ENCODE peak calls at places on chromosomes 11 and 22, in six cellular contexts. One of them, this sample, is unnamed.

GRCh38 chr11:44267366-44268072 is 42.4 kb downstream of the ALX4 start:
- DNase-seq in neural progenitor cell: no peak
- DNase-seq in MM.1S: no peak
- DNase-seq in PC-3: no peak
- DNase-seq in HCT116: no peak
- DNase-seq in SK-N-SH: no peak
- DNase-seq in this sample: no peak

GRCh38 chr11:110123003-110123402 is 29.8 kb downstream of the ZC3H12C start:
- DNase-seq in PC-3: no peak
- DNase-seq in SK-N-SH: no peak
- DNase-seq in neural progenitor cell: no peak
- DNase-seq in MM.1S: no peak
- DNase-seq in HCT116: no peak
- DNase-seq in this sample: peak; percentile 53

GRCh38 chr22:18947905-18948304 is 11.8 kb upstream of the PRODH start:
- DNase-seq in PC-3: no peak
- DNase-seq in MM.1S: no peak
- DNase-seq in HCT116: no peak
- DNase-seq in SK-N-SH: no peak
- DNase-seq in neural progenitor cell: no peak
- DNase-seq in this sample: no peak

GRCh38 chr22:46963672-46964545 is 201.5 kb downstream of the TBC1D22A start:
- DNase-seq in SK-N-SH: no peak
- DNase-seq in HCT116: no peak
- DNase-seq in PC-3: no peak
- DNase-seq in neural progenitor cell: no peak
- DNase-seq in MM.1S: no peak
- DNase-seq in this sample: no peak

GRCh38 chr11:79208126-79208525 is 232.7 kb downstream of the TENM4 start:
- DNase-seq in HCT116: no peak
- DNase-seq in SK-N-SH: no peak
- DNase-seq in MM.1S: no peak
- DNase-seq in PC-3: no peak
- DNase-seq in neural progenitor cell: no peak
- DNase-seq in this sample: no peak

GRCh38 chr11:58567889-58568512 is 7.7 kb downstream of the LPXN start:
- DNase-seq in neural progenitor cell: peak; percentile 71
- DNase-seq in PC-3: peak; percentile 87
- DNase-seq in SK-N-SH: peak; percentile 52
- DNase-seq in MM.1S: peak; percentile 75
- DNase-seq in HCT116: peak; percentile 51
- DNase-seq in this sample: peak; percentile 74

GRCh38 chr11:17513853-17514252 is 30.4 kb downstream of the USH1C start:
- DNase-seq in PC-3: no peak
- DNase-seq in HCT116: no peak
- DNase-seq in SK-N-SH: no peak
- DNase-seq in neural progenitor cell: no peak
- DNase-seq in MM.1S: no peak
- DNase-seq in this sample: peak; percentile 47

GRCh38 chr11:127806486-127806885 is 780.9 kb downstream of the ETS1 start:
- DNase-seq in PC-3: no peak
- DNase-seq in HCT116: no peak
- DNase-seq in MM.1S: no peak
- DNase-seq in neural progenitor cell: no peak
- DNase-seq in SK-N-SH: no peak
- DNase-seq in this sample: no peak

GRCh38 chr11:117815262-117815803 is 9.2 kb downstream of the FXYD2 start:
- DNase-seq in SK-N-SH: no peak
- DNase-seq in HCT116: no peak
- DNase-seq in MM.1S: peak; percentile 87
- DNase-seq in PC-3: no peak
- DNase-seq in neural progenitor cell: no peak
- DNase-seq in this sample: no peak

GRCh38 chr11:94924074-94925031 is 49.0 kb downstream of the CWC15 start:
- DNase-seq in HCT116: no peak
- DNase-seq in neural progenitor cell: no peak
- DNase-seq in MM.1S: no peak
- DNase-seq in PC-3: no peak
- DNase-seq in SK-N-SH: peak; percentile 54
- DNase-seq in this sample: no peak

GRCh38 chr11:27627979-27628378 is 72.3 kb downstream of the BDNF start:
- DNase-seq in SK-N-SH: no peak
- DNase-seq in neural progenitor cell: no peak
- DNase-seq in PC-3: no peak
- DNase-seq in HCT116: no peak
- DNase-seq in MM.1S: no peak
- DNase-seq in this sample: no peak

GRCh38 chr11:46913484-46913883 is 4.9 kb downstream of the LRP4 start:
- DNase-seq in PC-3: no peak
- DNase-seq in HCT116: no peak
- DNase-seq in SK-N-SH: no peak
- DNase-seq in MM.1S: no peak
- DNase-seq in neural progenitor cell: peak; percentile 41
- DNase-seq in this sample: no peak

GRCh38 chr11:108788565-108789199 is 123.8 kb downstream of the DDX10 start:
- DNase-seq in SK-N-SH: no peak
- DNase-seq in neural progenitor cell: peak; percentile 35
- DNase-seq in PC-3: peak; percentile 63
- DNase-seq in HCT116: peak; percentile 21
- DNase-seq in MM.1S: peak; percentile 30
- DNase-seq in this sample: peak; percentile 57

GRCh38 chr11:62831520-62832345 is at the start of gene STX5:
- DNase-seq in neural progenitor cell: peak; percentile 99
- DNase-seq in HCT116: peak; percentile 97
- DNase-seq in MM.1S: peak; percentile 98
- DNase-seq in PC-3: peak; percentile 99
- DNase-seq in SK-N-SH: peak; percentile 96
- DNase-seq in this sample: peak; percentile 100

GRCh38 chr11:124941703-124942102 is 5.9 kb upstream of the HEPACAM start:
- DNase-seq in HCT116: no peak
- DNase-seq in MM.1S: no peak
- DNase-seq in SK-N-SH: no peak
- DNase-seq in PC-3: no peak
- DNase-seq in neural progenitor cell: no peak
- DNase-seq in this sample: no peak

GRCh38 chr22:48869161-48869560 is 958.5 kb downstream of the BRD1 start:
- DNase-seq in neural progenitor cell: no peak
- DNase-seq in PC-3: no peak
- DNase-seq in HCT116: no peak
- DNase-seq in SK-N-SH: no peak
- DNase-seq in MM.1S: no peak
- DNase-seq in this sample: no peak
- TF ChIP-seq EZH2phosphoT487 in neural progenitor cell: no peak
- TF ChIP-seq EZH2phosphoT487 in PC-3: no peak
- TF ChIP-seq EZH2phosphoT487 in HCT116: no peak
- TF ChIP-seq EZH2phosphoT487 in SK-N-SH: no peak
- TF ChIP-seq EZH2phosphoT487 in MM.1S: no peak
- TF ChIP-seq EZH2phosphoT487 in this sample: no peak

DNA sequence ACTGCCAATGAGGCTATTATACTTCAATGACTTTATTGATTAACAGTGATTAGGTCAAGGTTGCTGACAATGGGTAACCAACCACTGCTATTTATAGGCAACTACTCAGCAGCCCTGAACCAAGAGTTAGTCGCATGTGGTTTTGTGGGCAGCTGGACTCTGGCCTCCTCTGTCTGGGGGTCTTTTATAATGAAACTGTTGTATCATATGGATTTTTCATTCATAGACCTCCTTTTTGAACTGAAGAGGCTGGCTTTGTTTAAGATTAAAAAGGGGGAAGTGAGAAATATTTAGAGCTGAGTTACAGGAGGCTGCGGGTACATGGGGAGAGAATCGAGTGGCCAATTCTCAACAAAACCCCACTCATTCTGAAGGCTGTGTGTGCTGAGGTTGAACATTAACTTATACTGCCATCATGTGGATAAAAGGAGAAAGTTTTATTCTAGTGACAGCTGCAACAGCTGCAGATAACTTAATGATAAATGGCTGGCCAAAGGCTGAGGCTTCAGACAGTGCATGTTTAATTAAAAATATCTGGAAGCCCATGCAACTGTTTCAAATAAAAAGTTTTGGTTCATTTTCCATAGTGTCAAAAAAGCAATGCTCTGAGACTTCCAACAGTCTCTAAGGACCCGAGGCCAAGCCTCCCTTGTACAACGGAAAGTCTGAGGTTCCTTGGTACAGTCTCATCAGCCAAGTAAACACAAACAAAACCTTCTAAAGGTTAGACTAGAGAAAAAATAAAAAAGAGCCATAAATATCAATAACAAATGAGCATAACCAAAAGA is 682.6 kb downstream of the KCNA4 start:
- DNase-seq in MM.1S: peak; percentile 38
- DNase-seq in SK-N-SH: peak; percentile 23
- DNase-seq in neural progenitor cell: peak; percentile 56
- DNase-seq in HCT116: peak; percentile 29
- DNase-seq in PC-3: peak; percentile 70
- DNase-seq in this sample: peak; percentile 77
- H3K9ac ChIP-seq in MM.1S: no peak overlapping the region
- H3K9ac ChIP-seq in SK-N-SH: no peak overlapping the region
- H3K9ac ChIP-seq in neural progenitor cell: no peak overlapping the region
- H3K9ac ChIP-seq in HCT116: no peak overlapping the region
- H3K9ac ChIP-seq in PC-3: no peak overlapping the region
- H3K9ac ChIP-seq in this sample: no peak overlapping the region

DNA sequence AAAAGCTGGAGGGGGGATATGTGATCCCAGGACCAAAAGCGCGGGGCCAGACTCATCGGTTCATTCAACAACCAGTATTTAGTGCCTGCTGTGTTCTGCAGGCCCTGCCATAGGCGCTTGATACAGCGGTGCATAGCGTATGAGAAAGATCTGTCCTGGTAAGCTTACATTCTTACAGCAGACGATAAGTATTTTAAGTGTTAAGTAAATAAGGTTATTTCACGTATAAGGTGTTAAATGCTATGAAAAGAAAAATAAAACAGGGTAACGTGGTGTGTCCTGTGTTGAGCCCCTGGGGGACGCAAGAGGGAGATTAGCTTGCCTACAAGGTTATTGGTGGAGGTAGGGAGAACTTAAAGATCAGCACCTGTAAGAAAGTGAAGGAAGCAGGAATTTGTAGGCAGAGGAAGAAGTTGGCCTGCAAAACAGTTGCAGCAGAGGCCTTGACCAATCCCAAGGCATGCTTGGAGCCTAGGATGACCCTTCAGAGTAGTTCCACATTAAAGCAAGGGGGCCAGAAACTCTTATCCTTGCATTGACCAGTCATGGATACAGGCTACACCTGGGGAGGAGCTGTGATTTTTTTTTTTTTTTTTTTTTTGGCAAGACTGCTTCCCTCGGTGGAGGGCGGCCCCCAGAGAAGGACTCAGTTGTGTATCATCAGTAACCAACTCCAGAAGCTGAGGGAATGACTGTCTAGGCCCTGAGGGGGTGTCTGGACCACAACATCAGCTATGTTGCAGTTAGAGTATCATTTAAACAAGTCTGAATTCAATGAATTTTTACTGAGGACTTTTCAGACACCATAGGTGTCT is 499 bp upstream of the LIPT2 start:
- DNase-seq in neural progenitor cell: no peak
- DNase-seq in PC-3: peak; percentile 80
- DNase-seq in SK-N-SH: no peak
- DNase-seq in MM.1S: no peak
- DNase-seq in HCT116: peak; percentile 22
- DNase-seq in this sample: peak; percentile 91
- TF ChIP-seq EZH2phosphoT487 in neural progenitor cell: no peak
- TF ChIP-seq EZH2phosphoT487 in PC-3: no peak
- TF ChIP-seq EZH2phosphoT487 in SK-N-SH: no peak
- TF ChIP-seq EZH2phosphoT487 in MM.1S: no peak
- TF ChIP-seq EZH2phosphoT487 in HCT116: no peak
- TF ChIP-seq EZH2phosphoT487 in this sample: no peak

GRCh38 chr11:33375688-33376311 is 118.6 kb downstream of the HIPK3 start:
- DNase-seq in PC-3: peak; percentile 34
- DNase-seq in MM.1S: peak; percentile 16
- DNase-seq in SK-N-SH: peak; percentile 82
- DNase-seq in HCT116: no peak
- DNase-seq in neural progenitor cell: peak; percentile 75
- DNase-seq in this sample: peak; percentile 71
- H3K9ac ChIP-seq in PC-3: peak within 1 kb of the TSS; percentile 56
- H3K9ac ChIP-seq in MM.1S: no peak within 1 kb of the TSS
- H3K9ac ChIP-seq in SK-N-SH: peak within 1 kb of the TSS; percentile 72
- H3K9ac ChIP-seq in HCT116: no peak within 1 kb of the TSS
- H3K9ac ChIP-seq in neural progenitor cell: no peak within 1 kb of the TSS
- H3K9ac ChIP-seq in this sample: peak within 1 kb of the TSS; percentile 77

GRCh38 chr11:102946237-102946636 is 9.3 kb downstream of the MMP13 start:
- DNase-seq in PC-3: peak; percentile 19
- DNase-seq in neural progenitor cell: no peak
- DNase-seq in SK-N-SH: no peak
- DNase-seq in MM.1S: no peak
- DNase-seq in HCT116: no peak
- DNase-seq in this sample: no peak

GRCh38 chr11:102936864-102937509 is 18.5 kb downstream of the MMP13 start:
- DNase-seq in MM.1S: no peak
- DNase-seq in PC-3: no peak
- DNase-seq in HCT116: no peak
- DNase-seq in neural progenitor cell: no peak
- DNase-seq in SK-N-SH: no peak
- DNase-seq in this sample: no peak

GRCh38 chr11:102935514-102935913 is 20.0 kb downstream of the MMP13 start:
- DNase-seq in PC-3: no peak
- DNase-seq in neural progenitor cell: no peak
- DNase-seq in HCT116: no peak
- DNase-seq in SK-N-SH: no peak
- DNase-seq in MM.1S: no peak
- DNase-seq in this sample: no peak

DNA sequence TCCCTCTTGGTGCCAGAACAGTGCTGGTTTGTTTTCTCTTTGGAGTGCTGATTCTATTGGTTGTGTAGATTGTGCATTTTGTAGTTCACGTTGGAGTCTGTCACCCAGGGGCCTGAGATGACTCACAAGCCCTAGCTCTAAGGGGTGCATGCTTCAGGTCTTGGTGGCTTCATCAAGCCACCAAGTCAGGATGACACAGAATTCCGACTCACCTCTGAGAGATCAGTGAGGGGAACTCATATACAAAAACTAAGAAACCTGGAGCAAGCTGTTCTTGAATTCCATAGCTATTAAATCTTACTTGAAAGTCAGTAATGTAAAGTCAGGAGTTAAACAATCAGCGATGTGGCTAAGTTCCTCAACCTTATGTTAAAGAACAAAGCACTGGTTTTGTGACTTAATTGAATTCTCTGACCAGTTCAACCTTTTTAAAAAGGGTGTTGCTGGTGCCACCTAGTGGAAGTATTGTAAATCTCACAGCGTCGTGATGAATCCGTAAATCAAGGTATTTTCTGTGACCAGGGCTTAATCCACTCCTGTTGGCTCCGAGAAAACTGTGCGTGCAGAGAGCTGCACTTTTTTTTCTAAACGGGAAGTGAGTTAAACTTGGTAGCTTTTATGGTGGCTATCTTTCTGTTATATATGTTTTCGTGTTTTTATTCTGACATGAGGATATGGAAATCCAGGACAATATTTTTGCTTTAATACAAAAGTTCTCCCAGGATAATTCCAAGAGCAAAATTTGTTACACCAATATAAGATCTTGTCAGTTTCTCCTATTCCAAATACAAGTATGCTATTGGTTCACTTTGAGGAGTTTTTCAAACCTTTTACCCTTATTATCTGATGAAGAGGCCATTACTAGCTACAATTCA is 14.6 kb downstream of the MMP13 start:
- DNase-seq in neural progenitor cell: peak; percentile 88
- DNase-seq in MM.1S: peak; percentile 66
- DNase-seq in HCT116: peak; percentile 70
- DNase-seq in SK-N-SH: peak; percentile 46
- DNase-seq in PC-3: peak; percentile 96
- DNase-seq in this sample: peak; percentile 82
- TF ChIP-seq EZH2phosphoT487 in neural progenitor cell: no peak
- TF ChIP-seq EZH2phosphoT487 in MM.1S: no peak
- TF ChIP-seq EZH2phosphoT487 in HCT116: no peak
- TF ChIP-seq EZH2phosphoT487 in SK-N-SH: no peak
- TF ChIP-seq EZH2phosphoT487 in PC-3: no peak
- TF ChIP-seq EZH2phosphoT487 in this sample: no peak

This sample was measured in GM23248.